ENCODE peak calls at places on chromosome 17, in ten cellular contexts. C, F, V, R, I, J, H, O, T and N are unnamed samples.

GRCh38 chr17:27601069-27601974 is 29.7 kb upstream of the LGALS9 start:
- DNase-seq in C (peak; percentile 79), F (peak; percentile 90), V (peak; percentile 16), R (peak; percentile 90), I (peak; percentile 82), J (peak; percentile 78), H (peak; percentile 89), O (peak; percentile 76), T (peak; percentile 70), N (peak; percentile 83)

GRCh38 chr17:57722704-57723043 is 22.4 kb downstream of the CCDC182 start:
- DNase-seq in C (no peak), F (no peak), V (no peak), R (no peak), I (no peak), J (no peak), H (no peak), O (no peak), T (no peak), N (no peak)

GRCh38 chr17:32971171-32971570 is 20.5 kb upstream of the SPACA3 start:
- DNase-seq in C (no peak), F (peak; percentile 36), V (no peak), R (no peak), I (no peak), J (no peak), H (no peak), O (peak; percentile 74), T (no peak), N (no peak)

GRCh38 chr17:37742114-37742761 is 2.6 kb downstream of the HNF1B start:
- DNase-seq in C (no peak), F (peak; percentile 24), V (no peak), R (peak; percentile 57), I (no peak), J (peak; percentile 77), H (peak; percentile 22), O (no peak), T (no peak), N (peak; percentile 20)

GRCh38 chr17:58312021-58312630 is 16.5 kb downstream of the TSPOAP1 start:
- DNase-seq in C (no peak), F (no peak), V (no peak), R (no peak), I (peak; percentile 50), J (no peak), H (no peak), O (no peak), T (no peak), N (no peak)

GRCh38 chr17:62705116-62705515 is 77.6 kb downstream of the MRC2 start:
- DNase-seq in C (no peak), F (peak; percentile 51), V (no peak), R (no peak), I (no peak), J (no peak), H (no peak), O (no peak), T (no peak), N (no peak)

GRCh38 chr17:83061586-83061985 is 17.8 kb upstream of the METRNL start:
- DNase-seq in C (no peak), F (no peak), V (no peak), R (no peak), I (no peak), J (no peak), H (no peak), O (no peak), T (no peak), N (no peak)

GRCh38 chr17:45227101-45227591 is 5.5 kb downstream of the FMNL1 start:
- DNase-seq in C (peak; percentile 39), F (no peak), V (no peak), R (no peak), I (no peak), J (no peak), H (peak; percentile 28), O (peak; percentile 29), T (no peak), N (no peak)

GRCh38 chr17:10549108-10549842 is at the start of gene MYH2:
- DNase-seq in C (no peak), F (no peak), V (no peak), R (peak; percentile 20), I (no peak), J (no peak), H (no peak), O (no peak), T (no peak), N (no peak)

GRCh38 chr17:38469875-38470274 is 41.6 kb downstream of the ARHGAP23 start:
- DNase-seq in C (peak; percentile 49), F (peak; percentile 58), V (no peak), R (no peak), I (no peak), J (no peak), H (peak; percentile 70), O (peak; percentile 83), T (no peak), N (peak; percentile 72)

GRCh38 chr17:45575126-45575885 is 84.8 kb upstream of the PLEKHM1 start:
- DNase-seq in C (no peak), F (no peak), V (no peak), R (no peak), I (no peak), J (no peak), H (no peak), O (no peak), T (no peak), N (no peak)

DNA sequence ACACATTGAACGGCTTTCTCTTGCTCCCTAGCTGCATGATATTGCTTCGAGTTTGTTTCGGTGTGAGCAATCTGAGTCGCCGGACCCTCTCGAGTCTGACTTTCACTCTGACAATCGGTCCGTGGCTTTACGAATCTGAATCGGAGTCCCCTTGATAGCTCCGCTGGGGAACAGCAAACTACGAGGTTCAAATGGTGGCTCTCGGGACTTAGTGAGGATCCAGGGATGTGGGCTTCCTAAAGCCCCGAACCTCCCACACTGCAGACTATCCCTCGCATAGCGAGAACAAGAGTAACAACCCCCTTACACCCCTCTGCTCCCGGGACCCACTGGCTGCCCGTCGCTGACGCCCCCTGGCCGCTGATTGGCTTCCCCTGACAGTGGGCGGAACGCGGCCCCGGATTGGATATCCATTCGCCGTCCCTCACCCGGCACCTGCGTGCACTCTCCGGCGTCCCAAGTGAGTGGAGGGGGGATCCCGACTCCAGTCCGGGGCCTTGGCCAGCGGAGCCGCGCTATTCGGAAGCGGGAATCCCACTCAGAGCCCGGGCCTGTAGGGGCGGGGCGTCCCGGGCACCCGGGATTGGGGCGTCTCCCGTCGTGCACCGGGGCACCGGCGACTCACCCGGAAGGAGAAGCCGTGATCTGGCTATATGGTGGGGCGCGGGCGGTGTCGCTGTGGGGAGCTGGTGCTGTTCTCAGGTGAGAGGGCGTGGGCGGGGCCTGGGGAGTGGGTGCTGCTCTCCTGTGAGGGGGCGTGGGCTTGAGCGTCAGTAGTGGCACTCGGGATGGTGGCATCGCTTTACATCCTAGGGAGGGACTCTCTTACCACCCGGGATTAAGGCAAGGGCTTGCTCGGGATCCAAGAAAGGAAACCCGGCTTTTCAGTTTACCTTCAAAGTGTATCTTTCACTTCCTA is at the start of gene SNX11:
- DNase-seq in C (peak; percentile 85), F (peak; percentile 72), V (no peak), R (peak; percentile 97), I (peak; percentile 88), J (peak; percentile 99), H (peak; percentile 74), O (peak; percentile 75), T (peak; percentile 64), N (peak; percentile 80)
- TF ChIP-seq CTCF in C (no peak), F (peak; percentile 6), V (peak; percentile 4), R (no peak), I (no peak), J (no peak), H (peak; percentile 8), O (no peak), T (no peak), N (peak; percentile 10)

DNA sequence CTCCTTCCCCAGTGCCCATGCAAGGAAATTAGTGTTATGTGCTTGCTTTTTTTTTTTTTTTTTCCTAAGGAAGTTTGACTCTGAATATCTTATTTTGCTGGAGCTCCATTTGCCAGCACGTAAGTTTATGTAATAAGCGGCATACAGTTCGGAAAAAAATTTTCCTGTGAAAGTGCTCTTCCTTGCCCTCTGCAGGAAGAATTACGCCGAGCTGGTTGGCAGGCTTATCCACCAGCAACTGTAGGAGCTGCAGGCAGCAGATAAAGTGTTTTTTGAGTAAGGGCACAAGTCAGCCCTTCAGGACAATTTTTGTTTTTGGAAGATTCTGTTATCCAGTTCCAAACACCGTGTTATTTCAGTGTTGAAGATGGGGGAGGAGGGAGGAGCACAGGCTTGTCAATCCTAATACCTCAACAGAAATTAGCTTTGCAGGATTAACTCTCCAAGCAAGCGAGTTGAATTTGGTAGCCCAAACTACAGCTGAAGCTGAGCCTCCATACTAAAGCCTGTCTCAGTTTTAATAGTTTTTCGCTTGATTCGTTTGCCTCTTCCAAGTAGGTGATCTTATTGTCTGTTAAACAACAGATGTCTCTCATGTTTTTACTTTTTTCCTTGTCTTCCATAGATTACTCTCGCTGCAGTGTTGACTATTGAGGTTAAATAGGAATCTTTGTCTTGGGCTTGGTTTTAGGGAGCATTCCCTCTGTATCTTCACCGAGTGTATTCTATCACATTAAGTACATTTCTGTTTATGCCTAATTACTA is 1.1 kb downstream of the SPECC1 start:
- DNase-seq in C (peak; percentile 63), F (peak; percentile 70), V (no peak), R (peak; percentile 28), I (no peak), J (peak; percentile 6), H (peak; percentile 75), O (peak; percentile 61), T (no peak), N (peak; percentile 61)
- TF ChIP-seq CTCF in C (peak; percentile 28), F (peak; percentile 69), V (peak; percentile 65), R (no peak), I (no peak), J (no peak), H (peak; percentile 69), O (peak; percentile 64), T (peak; percentile 56), N (peak; percentile 47)

DNA sequence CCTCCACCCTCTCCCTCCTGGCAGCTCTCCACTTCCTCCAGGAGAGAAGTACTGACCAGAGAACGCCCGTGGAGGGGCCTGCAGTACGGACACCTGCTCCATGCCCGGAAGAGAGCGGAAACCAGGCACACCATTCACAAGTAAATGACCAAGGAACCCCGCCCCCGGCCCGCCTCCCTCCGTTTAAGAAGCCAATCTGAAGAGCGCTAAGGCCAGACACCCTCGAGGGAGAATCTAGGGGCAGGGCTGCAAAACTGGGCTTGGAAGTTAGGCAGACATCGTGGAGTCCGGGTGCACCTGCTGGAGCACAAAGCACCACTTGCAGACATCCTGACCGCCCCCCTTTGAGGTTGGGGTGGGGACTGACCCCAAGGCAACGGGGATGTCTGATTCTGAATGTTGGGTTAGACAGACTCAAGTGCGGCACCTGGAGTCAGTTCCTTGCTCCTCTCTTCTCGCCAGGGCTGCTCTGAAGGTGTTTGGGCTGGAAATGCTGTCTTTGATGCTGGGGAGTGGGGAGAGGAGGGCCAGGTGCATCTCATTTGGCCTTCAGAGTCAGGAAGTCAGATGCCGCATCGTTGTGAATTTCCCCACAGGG is 964 bp upstream of the FAAP100 start:
- DNase-seq in C (peak; percentile 92), F (peak; percentile 77), V (no peak), R (peak; percentile 76), I (peak; percentile 88), J (peak; percentile 67), H (peak; percentile 73), O (peak; percentile 73), T (peak; percentile 51), N (peak; percentile 66)
- TF ChIP-seq CTCF in C (no peak), F (peak; percentile 19), V (peak; percentile 11), R (no peak), I (no peak), J (no peak), H (peak; percentile 13), O (no peak), T (no peak), N (no peak)

DNA sequence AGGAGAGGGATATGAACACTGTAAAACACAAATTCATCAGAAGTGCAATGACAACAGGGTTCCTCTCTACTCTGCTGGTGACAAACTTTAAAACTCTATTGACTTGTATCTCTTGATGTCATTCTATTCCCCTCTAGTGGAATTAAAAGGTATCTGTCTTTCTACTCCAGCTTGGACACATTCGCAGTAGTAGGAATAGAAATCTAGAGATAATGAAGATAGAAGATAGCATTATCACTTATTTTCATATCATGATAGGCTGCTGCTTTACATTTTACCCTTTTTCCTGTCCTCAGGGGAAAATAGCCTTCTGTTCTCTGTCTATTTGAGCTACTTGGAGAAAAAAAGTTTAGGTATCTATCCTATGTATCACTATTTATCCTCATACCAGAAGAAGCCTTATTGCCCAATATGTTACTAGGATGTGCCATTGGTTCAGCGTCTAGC is 209.6 kb upstream of the CACNG5 start:
- DNase-seq in C (peak; percentile 33), F (peak; percentile 58), V (no peak), R (no peak), I (no peak), J (no peak), H (peak; percentile 61), O (peak; percentile 43), T (no peak), N (peak; percentile 49)
- TF ChIP-seq CTCF in C (peak; percentile 51), F (peak; percentile 54), V (peak; percentile 40), R (no peak), I (no peak), J (peak; percentile 31), H (peak; percentile 46), O (peak; percentile 50), T (peak; percentile 34), N (peak; percentile 58)